ENCODE peak calls at places on chromosomes 4 and X, in eight cellular contexts. N is uterus; H is PC-3; U is ascending aorta; E is effector memory CD4-positive, alpha-beta T cell; I is suprapubic skin; Y is SJSA1; B is neuronal stem cell. W is an unnamed sample.

GRCh38 chrX:44904542-44905115 is 31.6 kb downstream of the KDM6A start:
- DNase-seq in N (no peak), H (no peak), U (no peak), E (no peak), I (no peak), Y (no peak), B (peak), W (no peak)

GRCh38 chrX:1421433-1422134 is 29.7 kb upstream of the SLC25A6 start:
- DNase-seq in N (no peak), H (no peak), U (no peak), E (no peak), I (peak), Y (no peak), B (no peak), W (no peak)

GRCh38 chr4:42605264-42605663 is 51.6 kb downstream of the ATP8A1 start:
- DNase-seq in N (no peak), H (no peak), U (no peak), E (no peak), I (no peak), Y (no peak), B (no peak), W (peak)

GRCh38 chrX:96929036-96929435 is 45.3 kb downstream of the RPA4 start:
- DNase-seq in N (no peak), H (no peak), U (no peak), E (no peak), I (no peak), Y (no peak), B (no peak), W (no peak)

GRCh38 chrX:8868906-8869305 is 67.7 kb upstream of the FAM9A start:
- DNase-seq in N (no peak), H (peak), U (no peak), E (no peak), I (no peak), Y (no peak), B (no peak), W (no peak)

GRCh38 chrX:22541926-22542325 is 269.2 kb downstream of the CBLL2 start:
- DNase-seq in N (no peak), H (peak), U (no peak), E (no peak), I (no peak), Y (no peak), B (no peak), W (no peak)

GRCh38 chrX:31423575-31424284 is 351.9 kb upstream of the FTHL17 start:
- DNase-seq in N (peak), H (peak), U (no peak), E (no peak), I (no peak), Y (peak), B (no peak), W (no peak)

GRCh38 chr4:76689079-76689817 is 208.7 kb downstream of the SOWAHB start:
- DNase-seq in N (peak), H (peak), U (peak), E (no peak), I (no peak), Y (peak), B (peak), W (no peak)

GRCh38 chr4:26624042-26624441 is 40.2 kb downstream of the TBC1D19 start:
- DNase-seq in N (no peak), H (no peak), U (no peak), E (no peak), I (no peak), Y (no peak), B (no peak), W (no peak)

GRCh38 chrX:78140206-78140605 is 756 bp upstream of the TAF9B start:
- DNase-seq in N (no peak), H (no peak), U (no peak), E (no peak), I (no peak), Y (no peak), B (no peak), W (no peak)

GRCh38 chrX:106894978-106895452 is 8.1 kb downstream of the RIPPLY1 start:
- DNase-seq in N (peak), H (peak), U (no peak), E (no peak), I (no peak), Y (peak), B (no peak), W (no peak)

GRCh38 chrX:48677456-48678030 is 6.1 kb upstream of the WAS start:
- DNase-seq in N (no peak), H (no peak), U (no peak), E (no peak), I (no peak), Y (no peak), B (no peak), W (no peak)

GRCh38 chr4:25938251-25939186 is 24.5 kb downstream of the SMIM20 start:
- DNase-seq in N (no peak), H (peak), U (no peak), E (no peak), I (no peak), Y (no peak), B (no peak), W (no peak)

GRCh38 chr4:101593666-101594065 is 196.9 kb upstream of the BANK1 start:
- DNase-seq in N (no peak), H (no peak), U (no peak), E (no peak), I (no peak), Y (no peak), B (no peak), W (no peak)

DNA sequence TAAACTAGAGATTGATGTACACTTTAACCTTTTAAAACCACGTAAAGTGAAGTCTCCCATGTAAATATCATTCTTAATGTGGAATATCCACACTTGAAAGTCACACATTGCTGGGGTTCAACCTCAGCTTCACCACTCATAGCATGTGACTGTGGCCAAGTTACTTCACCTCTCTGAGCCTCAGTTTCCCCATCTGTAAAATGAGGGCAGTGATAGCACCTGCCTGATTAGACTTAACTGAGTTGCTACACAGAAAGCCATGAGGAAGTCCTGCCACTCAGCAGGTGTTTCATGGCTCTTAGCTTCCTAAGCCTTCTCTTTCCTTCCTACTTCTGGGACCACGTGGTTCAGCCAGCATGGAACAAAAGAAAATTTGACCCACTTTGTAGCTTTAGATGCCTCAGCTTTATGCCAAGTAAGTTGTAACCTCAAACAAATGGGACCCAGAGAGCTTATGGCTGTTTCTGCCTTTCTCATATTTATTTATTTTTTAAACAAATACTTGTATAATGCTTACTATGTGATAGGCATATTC is 277.3 kb upstream of the KLF3 start:
- DNase-seq in N (no peak), H (no peak), U (no peak), E (no peak), I (no peak), Y (no peak), B (no peak), W (no peak)
- H3K27ac ChIP-seq in N (no peak), H (no peak), U (peak), E (no peak), I (peak), Y (no peak), B (no peak), W (no peak)

GRCh38 chrX:13376857-13377441 is 57.1 kb upstream of the ATXN3L start:
- DNase-seq in N (peak), H (peak), U (no peak), E (no peak), I (no peak), Y (peak), B (no peak), W (no peak)

GRCh38 chrX:13383907-13384306 is 64.1 kb upstream of the ATXN3L start:
- DNase-seq in N (no peak), H (no peak), U (no peak), E (no peak), I (no peak), Y (no peak), B (no peak), W (no peak)

GRCh38 chrX:13377537-13377936 is 57.7 kb upstream of the ATXN3L start:
- DNase-seq in N (peak), H (no peak), U (no peak), E (no peak), I (no peak), Y (peak), B (no peak), W (no peak)

GRCh38 chrX:13381514-13381913 is 61.7 kb upstream of the ATXN3L start:
- DNase-seq in N (no peak), H (no peak), U (no peak), E (no peak), I (no peak), Y (no peak), B (no peak), W (no peak)

DNA sequence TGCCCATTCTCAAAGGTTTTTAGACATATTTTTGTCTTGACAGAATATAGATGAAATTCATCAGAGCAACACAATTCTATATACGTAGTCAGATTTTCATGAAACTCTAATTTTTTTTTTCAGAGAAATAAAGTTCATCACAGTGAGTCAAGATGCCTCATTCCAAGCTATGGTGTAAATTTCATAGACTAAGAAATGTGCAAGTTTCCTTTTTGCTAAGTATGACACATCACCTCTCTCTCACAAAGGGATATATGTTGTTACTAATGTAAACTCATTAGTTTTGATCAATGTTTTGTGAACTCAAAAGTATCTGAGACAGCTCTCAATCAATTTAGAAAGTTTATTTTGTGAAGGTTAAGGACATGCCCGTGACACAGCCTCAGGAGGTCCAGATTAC is 60.4 kb upstream of the ATXN3L start:
- DNase-seq in N (no peak), H (peak), U (no peak), E (no peak), I (no peak), Y (no peak), B (no peak), W (no peak)
- H3K27ac ChIP-seq in N (no peak), H (no peak), U (no peak), E (no peak), I (no peak), Y (peak), B (no peak), W (no peak)

GRCh38 chr4:23876418-23877089 is 13.3 kb downstream of the PPARGC1A start:
- DNase-seq in N (no peak), H (no peak), U (no peak), E (no peak), I (no peak), Y (no peak), B (no peak), W (no peak)

GRCh38 chr4:23875317-23875716 is 14.5 kb downstream of the PPARGC1A start:
- DNase-seq in N (no peak), H (no peak), U (no peak), E (no peak), I (no peak), Y (no peak), B (no peak), W (no peak)

GRCh38 chr4:23878912-23879732 is 10.7 kb downstream of the PPARGC1A start:
- DNase-seq in N (no peak), H (no peak), U (no peak), E (no peak), I (no peak), Y (no peak), B (no peak), W (no peak)

GRCh38 chr4:23878235-23878861 is 11.5 kb downstream of the PPARGC1A start:
- DNase-seq in N (no peak), H (no peak), U (no peak), E (no peak), I (no peak), Y (no peak), B (no peak), W (no peak)

GRCh38 chr4:23877758-23878229 is 12.1 kb downstream of the PPARGC1A start:
- DNase-seq in N (peak), H (no peak), U (no peak), E (no peak), I (no peak), Y (peak), B (no peak), W (no peak)
- H3K27ac ChIP-seq in N (no peak), H (no peak), U (no peak), E (no peak), I (peak), Y (no peak), B (no peak), W (no peak)

DNA sequence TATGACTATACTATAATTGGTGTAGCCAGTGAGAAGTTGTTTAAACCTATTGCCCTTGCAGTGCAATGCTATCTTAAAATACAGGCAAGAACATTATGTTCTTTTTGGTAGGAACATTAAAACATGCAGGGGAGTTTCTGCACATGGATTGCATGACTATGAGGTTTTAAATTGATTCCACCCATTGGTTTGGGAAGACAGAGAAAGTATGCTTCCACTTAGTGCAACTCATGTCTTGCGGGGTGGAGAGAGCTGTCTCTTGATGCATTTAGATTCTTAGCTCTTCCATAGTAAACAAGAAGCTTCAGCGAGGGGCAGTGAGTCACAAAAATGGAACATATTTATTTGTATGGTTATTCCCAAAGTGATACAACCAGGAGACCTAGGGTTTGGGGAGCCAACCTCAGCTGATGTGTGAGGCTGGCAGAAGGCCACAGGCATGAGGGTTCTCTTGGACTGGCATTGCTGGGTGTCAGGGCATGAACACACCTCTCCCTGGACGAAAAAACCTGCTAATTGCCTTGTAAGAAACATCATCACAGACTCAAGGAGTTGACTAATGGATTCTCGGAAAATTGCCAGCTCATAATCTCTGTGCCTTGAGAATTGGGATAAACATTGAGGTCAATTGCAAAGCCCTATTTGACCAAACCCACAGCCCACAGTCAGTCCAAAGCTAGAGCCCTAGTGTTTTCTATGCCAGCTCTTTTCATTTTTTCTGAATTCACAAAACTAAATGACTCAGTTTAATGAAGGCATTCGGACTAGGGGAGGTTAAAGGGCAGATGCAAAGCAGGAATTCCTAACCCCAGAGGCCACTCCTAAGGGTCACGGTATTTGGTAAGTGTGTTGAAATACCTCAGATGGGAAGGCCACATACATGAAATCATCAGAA is 39.3 kb upstream of the RASL11B start:
- DNase-seq in N (no peak), H (peak), U (no peak), E (no peak), I (no peak), Y (no peak), B (no peak), W (no peak)
- H3K27ac ChIP-seq in N (no peak), H (peak), U (no peak), E (no peak), I (peak), Y (no peak), B (no peak), W (no peak)

DNA sequence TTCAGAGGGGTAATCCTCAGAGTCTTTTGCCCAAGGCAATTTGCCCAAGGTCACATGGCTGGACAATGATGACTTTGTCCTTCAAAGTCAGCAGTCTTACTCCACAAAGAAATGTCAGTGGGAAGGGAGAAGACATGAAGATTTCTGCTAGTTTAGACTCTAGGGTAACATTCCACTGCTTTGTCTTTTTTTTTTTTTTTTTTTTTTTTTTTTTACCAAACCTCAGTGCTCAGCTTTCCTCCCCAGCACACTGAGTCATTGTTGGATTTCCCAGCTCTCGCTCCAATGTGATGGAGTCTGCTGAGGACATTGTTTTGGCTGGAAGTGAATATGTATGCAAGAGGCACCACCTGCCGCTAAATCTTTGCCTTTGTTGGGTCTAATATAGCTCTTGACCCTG is 7.2 kb upstream of the C1QTNF7 start:
- DNase-seq in N (no peak), H (no peak), U (no peak), E (no peak), I (no peak), Y (no peak), B (no peak), W (no peak)
- H3K27ac ChIP-seq in N (no peak), H (no peak), U (peak), E (no peak), I (no peak), Y (no peak), B (no peak), W (no peak)

GRCh38 chr4:105543881-105544280 is 8.5 kb upstream of the ARHGEF38 start:
- DNase-seq in N (no peak), H (no peak), U (no peak), E (no peak), I (no peak), Y (no peak), B (no peak), W (no peak)
- H3K27ac ChIP-seq in N (no peak), H (no peak), U (no peak), E (no peak), I (no peak), Y (no peak), B (no peak), W (no peak)

W was measured in caudate nucleus.